ENCODE peak calls at places on chromosomes 2 and 18, in ten cellular contexts. H is stimulated activated CD4-positive, alpha-beta T cell treated with anti-CD3 and anti-CD28 coated beads, Interleukin-15, amount 100 ng/mL, for 1 hour; A is K562; U is fibroblast of mammary gland; I is nephron progenitor cell; M is pancreas; T is activated T-cell treated with anti-CD3 and anti-CD28 coated beads for 4 hours; J is non-pigmented ciliary epithelial cell; E is B cell; L is COR-L47. B is an unnamed sample.

GRCh38 chr2:238493411-238493810 is 66.7 kb downstream of the ASB1 start:
- DNase-seq in I (no peak), U (no peak), A (no peak), T (no peak), J (no peak), L (no peak), E (no peak), M (no peak), H (no peak), B (no peak)

GRCh38 chr18:47754311-47755101 is 176.0 kb downstream of the SMAD2 start:
- DNase-seq in E (no peak), L (peak), H (peak), M (no peak), U (peak), J (no peak), A (peak), I (peak), T (no peak), B (peak)

GRCh38 chr2:141911485-141912066 is 219.2 kb downstream of the LRP1B start:
- DNase-seq in E (no peak), M (peak), J (no peak), A (no peak), L (peak), U (peak), H (no peak), T (no peak), I (peak), B (peak)

GRCh38 chr2:240172071-240172895 is 31.8 kb upstream of the OTOS start:
- DNase-seq in L (no peak), A (no peak), M (no peak), U (no peak), J (no peak), H (no peak), E (no peak), I (no peak), T (no peak), B (no peak)

GRCh38 chr2:214100488-214100887 is 310.4 kb upstream of the VWC2L start:
- DNase-seq in I (no peak), T (no peak), E (no peak), L (no peak), M (no peak), U (peak), A (no peak), H (no peak), J (no peak), B (no peak)

GRCh38 chr2:85662899-85663683 is 4.9 kb downstream of the SFTPB start:
- DNase-seq in H (no peak), J (peak), U (peak), T (no peak), M (no peak), L (no peak), E (no peak), I (no peak), A (peak), B (no peak)

GRCh38 chr18:9708057-9708881 is at the start of gene RAB31:
- DNase-seq in L (peak), T (no peak), I (peak), H (no peak), U (peak), E (peak), A (peak), J (no peak), M (peak), B (peak)

GRCh38 chr2:239355139-239355538 is 45.7 kb downstream of the HDAC4 start:
- DNase-seq in J (peak), U (peak), T (no peak), M (no peak), H (no peak), L (no peak), I (no peak), A (no peak), E (no peak), B (no peak)

GRCh38 chr18:11136241-11136640 is 13.1 kb downstream of the PIEZO2 start:
- DNase-seq in A (no peak), I (no peak), H (no peak), M (no peak), U (no peak), J (no peak), L (no peak), T (no peak), E (no peak), B (no peak)

GRCh38 chr18:66707473-66707872 is 103.6 kb upstream of the CDH19 start:
- DNase-seq in E (no peak), A (no peak), T (no peak), M (no peak), U (no peak), J (no peak), L (no peak), H (no peak), I (no peak), B (no peak)

GRCh38 chr18:75276813-75277628 is 66.4 kb downstream of the TSHZ1 start:
- DNase-seq in I (no peak), U (peak), M (no peak), L (no peak), J (peak), A (no peak), H (no peak), T (no peak), E (no peak), B (no peak)

B was measured in NCI-H460.